ENCODE peak calls at places on chromosomes 13 and 19, in seven cellular contexts. One of them, this sample, is unnamed.

GRCh38 chr19:46221981-46222610 is 7.4 kb upstream of the IGFL1 start:
- DNase-seq in GM12864: no peak
- DNase-seq in GM12878: no peak
- DNase-seq in A549: peak
- DNase-seq in AG04450: no peak
- DNase-seq in cardiac fibroblast: peak
- DNase-seq in breast epithelium: peak
- DNase-seq in this sample: peak

GRCh38 chr13:62293081-62293480 is 877.4 kb upstream of the PCDH20 start:
- DNase-seq in GM12864: no peak
- DNase-seq in GM12878: no peak
- DNase-seq in A549: no peak
- DNase-seq in AG04450: no peak
- DNase-seq in cardiac fibroblast: peak
- DNase-seq in breast epithelium: no peak
- DNase-seq in this sample: no peak

GRCh38 chr13:46041335-46041934 is 11.1 kb downstream of the ZC3H13 start:
- DNase-seq in GM12864: no peak
- DNase-seq in GM12878: no peak
- DNase-seq in A549: no peak
- DNase-seq in AG04450: no peak
- DNase-seq in cardiac fibroblast: peak
- DNase-seq in breast epithelium: no peak
- DNase-seq in this sample: no peak

GRCh38 chr19:18735752-18736151 is 52.3 kb downstream of the CRTC1 start:
- DNase-seq in GM12864: no peak
- DNase-seq in GM12878: no peak
- DNase-seq in A549: no peak
- DNase-seq in AG04450: no peak
- DNase-seq in cardiac fibroblast: no peak
- DNase-seq in breast epithelium: no peak
- DNase-seq in this sample: no peak

GRCh38 chr13:101140087-101140770 is 276.1 kb downstream of the NALCN start:
- DNase-seq in GM12864: no peak
- DNase-seq in GM12878: no peak
- DNase-seq in A549: no peak
- DNase-seq in AG04450: no peak
- DNase-seq in cardiac fibroblast: no peak
- DNase-seq in breast epithelium: no peak
- DNase-seq in this sample: no peak

GRCh38 chr19:33502991-33503790 is 18.4 kb downstream of the PEPD start:
- DNase-seq in GM12864: no peak
- DNase-seq in GM12878: no peak
- DNase-seq in A549: no peak
- DNase-seq in AG04450: no peak
- DNase-seq in cardiac fibroblast: no peak
- DNase-seq in breast epithelium: no peak
- DNase-seq in this sample: no peak

GRCh38 chr13:113491418-113491883 is 940 bp upstream of the DCUN1D2 start:
- DNase-seq in GM12864: no peak
- DNase-seq in GM12878: no peak
- DNase-seq in A549: peak
- DNase-seq in AG04450: no peak
- DNase-seq in cardiac fibroblast: peak
- DNase-seq in breast epithelium: no peak
- DNase-seq in this sample: no peak

GRCh38 chr19:3098515-3099346 is 4.6 kb downstream of the GNA11 start:
- DNase-seq in GM12864: no peak
- DNase-seq in GM12878: no peak
- DNase-seq in A549: no peak
- DNase-seq in AG04450: no peak
- DNase-seq in cardiac fibroblast: peak
- DNase-seq in breast epithelium: no peak
- DNase-seq in this sample: no peak

GRCh38 chr13:21673592-21674270 is 2.9 kb downstream of the FGF9 start:
- DNase-seq in GM12864: no peak
- DNase-seq in GM12878: no peak
- DNase-seq in A549: peak
- DNase-seq in AG04450: no peak
- DNase-seq in cardiac fibroblast: peak
- DNase-seq in breast epithelium: no peak
- DNase-seq in this sample: no peak

GRCh38 chr13:63208811-63209210 is 1793.2 kb upstream of the PCDH20 start:
- DNase-seq in GM12864: no peak
- DNase-seq in GM12878: no peak
- DNase-seq in A549: no peak
- DNase-seq in AG04450: no peak
- DNase-seq in cardiac fibroblast: peak
- DNase-seq in breast epithelium: no peak
- DNase-seq in this sample: no peak

GRCh38 chr13:21227917-21228316 is 51.5 kb downstream of the MRPL57 start:
- DNase-seq in GM12864: no peak
- DNase-seq in GM12878: no peak
- DNase-seq in A549: no peak
- DNase-seq in AG04450: no peak
- DNase-seq in cardiac fibroblast: no peak
- DNase-seq in breast epithelium: no peak
- DNase-seq in this sample: no peak

GRCh38 chr19:33904681-33905080 is 108.0 kb downstream of the KCTD15 start:
- DNase-seq in GM12864: no peak
- DNase-seq in GM12878: no peak
- DNase-seq in A549: no peak
- DNase-seq in AG04450: no peak
- DNase-seq in cardiac fibroblast: peak
- DNase-seq in breast epithelium: no peak
- DNase-seq in this sample: no peak

GRCh38 chr13:99307648-99308339 is 595 bp upstream of the GPR183 start:
- DNase-seq in GM12864: no peak
- DNase-seq in GM12878: no peak
- DNase-seq in A549: no peak
- DNase-seq in AG04450: no peak
- DNase-seq in cardiac fibroblast: peak
- DNase-seq in breast epithelium: no peak
- DNase-seq in this sample: no peak

GRCh38 chr19:19115954-19116353 is 22.3 kb downstream of the TMEM161A start:
- DNase-seq in GM12864: peak
- DNase-seq in GM12878: no peak
- DNase-seq in A549: no peak
- DNase-seq in AG04450: no peak
- DNase-seq in cardiac fibroblast: peak
- DNase-seq in breast epithelium: no peak
- DNase-seq in this sample: no peak

DNA sequence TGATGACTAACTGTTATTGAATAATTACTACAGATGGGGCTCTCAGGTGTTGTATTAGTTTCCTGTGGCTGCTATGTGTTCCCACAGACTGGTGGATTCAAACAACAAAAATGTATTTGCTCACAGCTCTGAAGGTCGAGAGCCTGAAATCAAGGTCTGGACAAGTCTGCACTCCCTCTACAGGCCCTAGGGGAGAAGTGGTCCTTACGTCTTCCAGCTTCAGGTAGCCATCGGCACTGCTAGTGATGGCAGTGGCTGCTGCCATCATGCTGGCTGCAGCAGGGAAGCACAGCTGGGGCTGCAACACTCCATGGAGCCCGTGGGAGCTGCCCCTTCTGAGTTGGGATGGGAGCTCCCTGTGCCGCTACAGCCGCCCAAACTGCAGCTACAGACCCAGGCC is 1.9 kb downstream of the TEX26 start:
- DNase-seq in GM12864: no peak
- DNase-seq in GM12878: no peak
- DNase-seq in A549: no peak
- DNase-seq in AG04450: no peak
- DNase-seq in cardiac fibroblast: no peak
- DNase-seq in breast epithelium: no peak
- DNase-seq in this sample: no peak
- TF ChIP-seq CTCF in GM12864: peak
- TF ChIP-seq CTCF in GM12878: no peak
- TF ChIP-seq CTCF in A549: no peak
- TF ChIP-seq CTCF in AG04450: peak
- TF ChIP-seq CTCF in cardiac fibroblast: peak
- TF ChIP-seq CTCF in breast epithelium: no peak
- TF ChIP-seq CTCF in this sample: no peak

GRCh38 chr19:12137541-12137940 is 2.6 kb downstream of the ZNF20 start:
- DNase-seq in GM12864: no peak
- DNase-seq in GM12878: no peak
- DNase-seq in A549: no peak
- DNase-seq in AG04450: no peak
- DNase-seq in cardiac fibroblast: no peak
- DNase-seq in breast epithelium: no peak
- DNase-seq in this sample: no peak

GRCh38 chr19:12139309-12139708 is 841 bp downstream of the ZNF20 start:
- DNase-seq in GM12864: no peak
- DNase-seq in GM12878: no peak
- DNase-seq in A549: no peak
- DNase-seq in AG04450: no peak
- DNase-seq in cardiac fibroblast: peak
- DNase-seq in breast epithelium: no peak
- DNase-seq in this sample: no peak

GRCh38 chr19:12140545-12141404 is 625 bp upstream of the ZNF20 start:
- DNase-seq in GM12864: peak
- DNase-seq in GM12878: peak
- DNase-seq in A549: no peak
- DNase-seq in AG04450: peak
- DNase-seq in cardiac fibroblast: peak
- DNase-seq in breast epithelium: peak
- DNase-seq in this sample: peak

GRCh38 chr19:12139885-12140544 is at the start of gene ZNF20:
- DNase-seq in GM12864: peak
- DNase-seq in GM12878: peak
- DNase-seq in A549: no peak
- DNase-seq in AG04450: peak
- DNase-seq in cardiac fibroblast: peak
- DNase-seq in breast epithelium: peak
- DNase-seq in this sample: peak

GRCh38 chr19:12141405-12141736 is 1.2 kb upstream of the ZNF20 start:
- DNase-seq in GM12864: no peak
- DNase-seq in GM12878: no peak
- DNase-seq in A549: no peak
- DNase-seq in AG04450: no peak
- DNase-seq in cardiac fibroblast: no peak
- DNase-seq in breast epithelium: no peak
- DNase-seq in this sample: no peak
- TF ChIP-seq CTCF in GM12864: no peak
- TF ChIP-seq CTCF in GM12878: no peak
- TF ChIP-seq CTCF in A549: no peak
- TF ChIP-seq CTCF in AG04450: no peak
- TF ChIP-seq CTCF in cardiac fibroblast: no peak
- TF ChIP-seq CTCF in breast epithelium: no peak
- TF ChIP-seq CTCF in this sample: no peak

DNA sequence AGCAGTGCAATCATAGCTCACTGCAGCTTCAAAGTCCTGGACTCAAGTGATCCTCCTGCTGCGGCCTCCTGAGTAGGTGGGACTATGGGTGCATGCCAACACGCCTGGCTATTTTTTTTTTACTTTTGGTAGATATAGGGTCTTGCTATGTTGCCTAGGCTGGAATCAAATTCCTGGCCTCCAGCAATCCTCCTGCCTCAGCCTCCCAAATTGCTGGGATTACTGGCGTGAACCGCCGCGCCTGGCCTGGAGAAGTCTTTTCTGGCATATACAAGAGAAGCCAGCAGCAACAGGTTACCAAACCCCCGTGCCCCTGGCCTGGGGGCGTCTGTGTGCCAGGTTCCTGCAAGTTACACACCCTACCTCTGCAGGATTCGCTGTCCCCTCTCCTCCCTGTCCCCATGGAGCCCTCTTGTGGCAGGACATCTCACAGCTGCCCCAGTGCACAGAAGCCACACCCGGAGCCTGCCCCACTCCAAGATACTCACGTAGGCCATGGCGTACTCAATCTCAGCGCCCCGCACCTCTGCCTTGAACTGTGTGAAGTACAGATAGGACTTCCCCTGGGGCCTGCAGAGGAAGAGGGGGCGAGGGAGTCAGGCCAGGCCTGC is 9.9 kb downstream of the MYDGF start:
- DNase-seq in GM12864: no peak
- DNase-seq in GM12878: no peak
- DNase-seq in A549: peak
- DNase-seq in AG04450: no peak
- DNase-seq in cardiac fibroblast: no peak
- DNase-seq in breast epithelium: no peak
- DNase-seq in this sample: no peak
- TF ChIP-seq CTCF in GM12864: peak
- TF ChIP-seq CTCF in GM12878: peak
- TF ChIP-seq CTCF in A549: peak
- TF ChIP-seq CTCF in AG04450: peak
- TF ChIP-seq CTCF in cardiac fibroblast: peak
- TF ChIP-seq CTCF in breast epithelium: no peak
- TF ChIP-seq CTCF in this sample: no peak

DNA sequence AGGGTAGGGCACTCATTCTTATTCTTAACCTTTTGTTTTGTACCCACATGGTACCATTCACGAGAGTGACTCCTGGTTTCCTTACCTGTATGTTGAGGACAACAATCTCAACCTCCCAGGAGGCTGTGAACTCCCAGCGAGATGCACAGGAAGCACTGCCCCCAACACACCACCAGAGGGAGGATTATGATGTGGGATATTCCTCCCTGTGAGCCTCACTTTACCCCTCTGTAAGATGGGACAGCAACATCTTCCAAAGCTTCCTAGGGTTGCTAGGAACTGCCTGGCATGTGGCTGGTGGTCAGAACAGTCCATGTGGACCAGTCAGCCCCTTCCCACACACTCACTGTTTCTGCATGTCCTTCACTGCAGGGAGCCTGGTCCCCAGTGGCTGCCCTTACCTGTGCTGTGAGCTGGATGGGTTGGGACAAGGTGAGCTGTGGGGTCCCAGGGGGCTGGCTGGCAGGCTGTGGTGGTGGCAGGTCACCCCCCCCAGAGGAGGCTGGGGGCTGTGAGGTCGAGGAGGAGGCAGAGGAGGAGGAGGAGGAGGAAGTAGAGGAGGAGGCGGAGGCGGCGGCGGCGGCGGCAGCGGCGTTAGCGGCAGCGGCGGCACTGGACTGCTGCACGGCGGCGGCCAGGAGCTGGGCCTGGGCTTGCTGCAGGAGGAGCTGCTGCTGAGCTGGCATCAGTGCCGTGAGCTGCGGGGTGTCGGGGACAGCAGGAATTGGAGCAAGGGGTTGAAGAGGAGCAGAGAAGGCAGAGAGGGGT is 15.8 kb downstream of the POU2F2 start:
- DNase-seq in GM12864: no peak
- DNase-seq in GM12878: no peak
- DNase-seq in A549: no peak
- DNase-seq in AG04450: no peak
- DNase-seq in cardiac fibroblast: no peak
- DNase-seq in breast epithelium: no peak
- DNase-seq in this sample: no peak
- TF ChIP-seq CTCF in GM12864: peak
- TF ChIP-seq CTCF in GM12878: peak
- TF ChIP-seq CTCF in A549: no peak
- TF ChIP-seq CTCF in AG04450: peak
- TF ChIP-seq CTCF in cardiac fibroblast: peak
- TF ChIP-seq CTCF in breast epithelium: no peak
- TF ChIP-seq CTCF in this sample: no peak

DNA sequence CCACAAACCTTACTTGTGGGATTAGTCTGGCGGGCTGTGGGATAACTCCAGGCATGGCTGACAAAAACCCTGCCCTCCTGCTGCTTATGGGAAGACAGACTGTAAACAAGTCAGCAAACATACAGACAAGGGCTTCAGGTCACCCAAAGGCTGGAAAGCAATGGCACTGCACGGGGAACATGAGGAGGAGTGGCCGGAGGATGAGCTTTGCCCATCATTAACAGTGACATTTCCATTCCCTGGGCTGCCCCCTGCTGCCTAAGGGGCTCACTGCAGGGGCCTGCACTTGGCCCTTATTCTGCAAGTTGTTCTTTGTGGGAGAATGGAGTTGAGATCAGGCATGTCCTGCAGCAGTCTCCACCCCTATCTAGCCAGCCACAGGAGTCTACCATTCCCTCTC is 91.3 kb downstream of the UQCRFS1 start:
- DNase-seq in GM12864: no peak
- DNase-seq in GM12878: no peak
- DNase-seq in A549: no peak
- DNase-seq in AG04450: no peak
- DNase-seq in cardiac fibroblast: peak
- DNase-seq in breast epithelium: no peak
- DNase-seq in this sample: no peak
- TF ChIP-seq CTCF in GM12864: peak
- TF ChIP-seq CTCF in GM12878: no peak
- TF ChIP-seq CTCF in A549: peak
- TF ChIP-seq CTCF in AG04450: peak
- TF ChIP-seq CTCF in cardiac fibroblast: peak
- TF ChIP-seq CTCF in breast epithelium: no peak
- TF ChIP-seq CTCF in this sample: no peak